ENCODE peak calls at places on chromosomes 2 and 18, in eight cellular contexts. N, Q, W, H, Y, X, K and J are unnamed samples.

GRCh38 chr2:101697794-101698418 is 399 bp downstream of the MAP4K4 start:
- DNase-seq in Q (peak; percentile 35), X (no peak), H (peak; percentile 59), K (no peak), Y (peak; percentile 48), N (no peak), W (no peak), J (no peak)

GRCh38 chr2:175167076-175167791 is 769 bp downstream of the ATF2 start:
- DNase-seq in Q (peak; percentile 25), H (peak; percentile 58), Y (peak; percentile 63), N (peak; percentile 30), X (peak; percentile 51), W (peak; percentile 23), K (peak; percentile 12), J (no peak)

GRCh38 chr2:226130192-226130591 is 669.4 kb downstream of the IRS1 start:
- DNase-seq in X (no peak), W (no peak), N (no peak), H (peak; percentile 11), K (no peak), Q (no peak), Y (no peak), J (no peak)

GRCh38 chr2:64626963-64627760 is 26.6 kb downstream of the SERTAD2 start:
- DNase-seq in K (no peak), Y (no peak), H (no peak), X (no peak), Q (no peak), N (no peak), W (no peak), J (no peak)

GRCh38 chr2:202592580-202592979 is 42.2 kb upstream of the FAM117B start:
- DNase-seq in K (no peak), N (no peak), H (no peak), W (no peak), X (no peak), Y (no peak), Q (no peak), J (no peak)

GRCh38 chr18:41162781-41163180 is 792.3 kb upstream of the PIK3C3 start:
- DNase-seq in K (no peak), W (no peak), N (no peak), H (no peak), Y (no peak), X (no peak), Q (no peak), J (no peak)

GRCh38 chr2:44838116-44838790 is 103.2 kb upstream of the SIX3 start:
- DNase-seq in X (no peak), H (no peak), Y (no peak), K (no peak), W (no peak), Q (no peak), N (no peak), J (no peak)

GRCh38 chr2:227386630-227387029 is 1.1 kb downstream of the SCYGR1 start:
- DNase-seq in X (no peak), K (no peak), Y (no peak), H (no peak), N (no peak), W (no peak), Q (no peak), J (no peak)

GRCh38 chr2:210421916-210422315 is 54.6 kb downstream of the LANCL1 start:
- DNase-seq in K (no peak), Q (no peak), N (no peak), W (no peak), Y (no peak), H (no peak), X (no peak), J (no peak)

GRCh38 chr18:36403896-36404824 is 106.6 kb downstream of the FHOD3 start:
- DNase-seq in W (no peak), N (no peak), Y (no peak), X (no peak), K (no peak), Q (no peak), H (no peak), J (no peak)

DNA sequence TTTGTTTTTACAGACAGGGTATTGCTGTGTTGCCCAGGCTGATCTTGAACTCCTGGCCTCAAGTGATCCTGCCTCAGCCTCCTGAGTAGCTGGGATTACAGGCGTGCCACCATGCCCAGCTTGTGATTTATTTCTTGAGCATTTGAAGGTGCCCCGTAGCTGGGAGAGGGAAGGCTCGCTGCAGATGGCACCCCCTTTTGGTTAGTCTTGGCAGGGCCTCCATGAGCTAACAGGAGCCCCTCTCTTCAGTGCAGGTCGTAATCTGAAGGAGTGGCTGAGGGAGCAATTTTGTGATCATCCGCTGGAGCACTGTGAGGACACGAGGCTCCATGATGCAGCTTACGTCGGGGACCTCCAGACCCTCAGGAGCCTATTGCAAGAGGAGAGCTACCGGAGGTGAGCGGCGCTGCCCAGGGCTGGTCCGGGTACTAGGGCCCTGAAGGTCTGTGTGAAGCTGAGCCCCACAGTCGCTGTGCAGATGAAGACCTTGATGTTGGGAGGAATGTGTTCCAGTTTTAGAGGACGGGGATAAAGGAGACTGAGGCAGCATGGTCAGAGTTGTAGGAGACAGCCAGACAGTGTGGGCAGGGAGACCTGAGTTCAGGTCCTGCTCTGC is 6.7 kb downstream of the ASB1 start:
- DNase-seq in N (no peak), X (no peak), H (no peak), Y (no peak), W (no peak), Q (no peak), K (no peak), J (no peak)
- TF ChIP-seq CTCF in N (no peak), X (no peak), H (no peak), Y (no peak), W (no peak), Q (no peak), K (no peak), J (no peak)

GRCh38 chr2:184119920-184120820 is 478.2 kb upstream of the ZNF804A start:
- DNase-seq in N (no peak), W (no peak), K (no peak), Q (no peak), Y (no peak), H (no peak), X (no peak), J (no peak)

GRCh38 chr2:184125867-184126266 is 472.5 kb upstream of the ZNF804A start:
- DNase-seq in Y (no peak), N (no peak), Q (no peak), K (no peak), H (no peak), W (no peak), X (no peak), J (no peak)
- TF ChIP-seq CTCF in Y (no peak), N (no peak), Q (no peak), K (no peak), H (no peak), W (no peak), X (no peak), J (no peak)

DNA sequence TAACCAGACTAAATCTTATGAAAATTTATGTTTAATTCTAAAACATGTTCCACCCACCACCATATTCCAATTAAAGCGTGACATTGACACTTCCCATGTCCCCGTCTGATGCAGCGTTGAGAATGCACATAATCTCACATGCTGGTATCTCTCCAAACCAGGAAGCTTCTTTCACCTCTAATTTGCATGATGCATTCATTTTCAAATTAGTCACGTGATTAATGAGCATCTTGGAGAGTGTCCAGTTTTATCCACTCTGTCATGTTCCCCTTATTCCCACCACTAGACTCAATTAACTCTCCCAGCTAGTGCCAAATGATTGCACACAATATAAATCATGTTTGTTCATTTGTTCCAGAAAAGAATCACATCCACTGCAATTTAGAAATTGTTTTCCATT is 105.8 kb downstream of the RIT2 start:
- DNase-seq in X (no peak), Q (no peak), Y (no peak), N (no peak), K (no peak), W (no peak), H (no peak), J (no peak)
- TF ChIP-seq CTCF in X (no peak), Q (no peak), Y (no peak), N (no peak), K (no peak), W (no peak), H (no peak), J (no peak)

GRCh38 chr18:10038268-10038667 is 124.5 kb downstream of the VAPA start:
- DNase-seq in K (no peak), X (no peak), Q (no peak), H (no peak), N (no peak), W (no peak), Y (no peak), J (no peak)
- TF ChIP-seq CTCF in K (no peak), X (no peak), Q (no peak), H (no peak), N (no peak), W (no peak), Y (no peak), J (no peak)

GRCh38 chr2:24985406-24985805 is 13.7 kb upstream of the DNAJC27 start:
- DNase-seq in Q (no peak), Y (no peak), K (no peak), W (no peak), X (no peak), H (no peak), N (no peak), J (no peak)
- TF ChIP-seq CTCF in Q (no peak), Y (no peak), K (no peak), W (no peak), X (no peak), H (no peak), N (no peak), J (no peak)

GRCh38 chr2:71521436-71521950 is 68.1 kb downstream of the DYSF start:
- DNase-seq in W (no peak), Q (no peak), N (no peak), Y (no peak), X (no peak), H (no peak), K (no peak), J (no peak)

GRCh38 chr2:71526975-71527374 is 73.6 kb downstream of the DYSF start:
- DNase-seq in Y (no peak), K (no peak), Q (no peak), X (no peak), W (no peak), N (no peak), H (no peak), J (peak; percentile 23)

GRCh38 chr2:71526131-71526530 is 72.8 kb downstream of the DYSF start:
- DNase-seq in K (no peak), W (no peak), H (no peak), Y (no peak), Q (no peak), X (no peak), N (no peak), J (no peak)

GRCh38 chr2:71528221-71528620 is 74.9 kb downstream of the DYSF start:
- DNase-seq in H (no peak), W (no peak), X (no peak), K (no peak), Y (no peak), Q (no peak), N (no peak), J (peak; percentile 26)

DNA sequence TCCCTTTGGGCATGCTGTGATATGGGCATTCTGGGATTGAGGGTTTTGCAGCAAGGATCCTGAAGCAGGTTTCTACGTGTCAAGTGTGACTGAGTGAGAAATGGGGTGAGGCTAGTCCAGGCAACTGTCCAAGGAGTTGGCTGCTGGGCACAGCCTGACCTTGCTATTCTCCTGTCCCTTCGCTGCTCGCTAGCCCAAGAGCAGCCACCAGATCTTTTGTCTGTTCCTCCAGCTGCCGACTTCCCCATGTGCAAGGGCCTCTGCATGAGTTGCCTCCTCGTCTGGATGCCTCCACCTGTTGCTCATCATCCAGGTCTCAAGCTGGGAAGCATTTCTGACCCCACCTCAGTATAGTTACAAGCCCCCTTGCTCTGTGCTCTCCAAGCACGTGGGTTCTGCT is 71.1 kb downstream of the DYSF start:
- DNase-seq in Q (no peak), H (no peak), N (no peak), Y (no peak), W (no peak), X (no peak), K (no peak), J (no peak)
- TF ChIP-seq CTCF in Q (no peak), H (no peak), N (no peak), Y (no peak), W (no peak), X (no peak), K (no peak), J (no peak)